ENCODE peak calls at places on chromosomes 1 and 21, in four cellular contexts. J, Q, I and N are unnamed samples.

GRCh38 chr21:38422067-38422466 is 76.2 kb downstream of the ERG start:
- DNase-seq in I (no peak), Q (no peak), J (no peak), N (no peak)

GRCh38 chr1:90357980-90358379 is 359.1 kb downstream of the BARHL2 start:
- DNase-seq in J (no peak), I (no peak), Q (no peak), N (no peak)

GRCh38 chr1:247385283-247385682 is 30.7 kb upstream of the NLRP3 start:
- DNase-seq in J (peak), I (no peak), Q (no peak), N (no peak)

GRCh38 chr21:17780539-17780938 is 38.6 kb downstream of the C21orf91 start:
- DNase-seq in J (no peak), I (peak), Q (no peak), N (no peak)

GRCh38 chr1:193733674-193734073 is 547.3 kb upstream of the B3GALT2 start:
- DNase-seq in I (no peak), J (no peak), Q (no peak), N (no peak)

GRCh38 chr1:244354810-244355278 is 96.9 kb downstream of the ADSS2 start:
- DNase-seq in I (no peak), Q (no peak), J (peak), N (no peak)

GRCh38 chr1:243459059-243459458 is 203.2 kb downstream of the SDCCAG8 start:
- DNase-seq in J (no peak), I (no peak), Q (no peak), N (no peak)

GRCh38 chr1:17137441-17137840 is 18.2 kb upstream of the PADI2 start:
- DNase-seq in I (peak), Q (no peak), J (no peak), N (no peak)

GRCh38 chr1:147504801-147505303 is 36.4 kb upstream of the BCL9 start:
- DNase-seq in J (peak), Q (no peak), I (peak), N (peak)

GRCh38 chr1:55519937-55520683 is 304.9 kb upstream of the USP24 start:
- DNase-seq in J (peak), Q (no peak), I (no peak), N (no peak)

GRCh38 chr1:58477390-58477789 is 69.1 kb downstream of the OMA1 start:
- DNase-seq in Q (no peak), I (peak), J (no peak), N (no peak)

GRCh38 chr1:60126733-60127132 is 53.2 kb upstream of the C1orf87 start:
- DNase-seq in J (no peak), I (peak), Q (no peak), N (no peak)

GRCh38 chr1:40391688-40392145 is 18.2 kb downstream of the SMAP2 start:
- DNase-seq in J (no peak), Q (no peak), I (no peak), N (no peak)

GRCh38 chr1:228842094-228842775 is 107.0 kb downstream of the RHOU start:
- DNase-seq in J (peak), Q (no peak), I (peak), N (no peak)

GRCh38 chr1:228845101-228845500 is 109.8 kb downstream of the RHOU start:
- DNase-seq in Q (no peak), J (no peak), I (no peak), N (no peak)

GRCh38 chr1:228838717-228839500 is 103.6 kb downstream of the RHOU start:
- DNase-seq in Q (no peak), J (peak), I (no peak), N (no peak)

GRCh38 chr1:228839656-228840055 is 104.4 kb downstream of the RHOU start:
- DNase-seq in Q (no peak), I (no peak), J (no peak), N (no peak)

GRCh38 chr1:228841632-228842031 is 106.4 kb downstream of the RHOU start:
- DNase-seq in Q (no peak), J (no peak), I (no peak), N (no peak)
- H3K56ac ChIP-seq in Q (no peak), J (no peak), I (no peak), N (no peak)

GRCh38 chr1:248873409-248873992 is 14.6 kb upstream of the ZNF692 start:
- DNase-seq in I (peak), J (peak), Q (peak), N (peak)

GRCh38 chr1:248871837-248872401 is 13.0 kb upstream of the ZNF692 start:
- DNase-seq in I (peak), J (no peak), Q (no peak), N (no peak)

GRCh38 chr1:248872752-248873408 is 14.0 kb upstream of the ZNF692 start:
- DNase-seq in Q (no peak), J (peak), I (peak), N (peak)

DNA sequence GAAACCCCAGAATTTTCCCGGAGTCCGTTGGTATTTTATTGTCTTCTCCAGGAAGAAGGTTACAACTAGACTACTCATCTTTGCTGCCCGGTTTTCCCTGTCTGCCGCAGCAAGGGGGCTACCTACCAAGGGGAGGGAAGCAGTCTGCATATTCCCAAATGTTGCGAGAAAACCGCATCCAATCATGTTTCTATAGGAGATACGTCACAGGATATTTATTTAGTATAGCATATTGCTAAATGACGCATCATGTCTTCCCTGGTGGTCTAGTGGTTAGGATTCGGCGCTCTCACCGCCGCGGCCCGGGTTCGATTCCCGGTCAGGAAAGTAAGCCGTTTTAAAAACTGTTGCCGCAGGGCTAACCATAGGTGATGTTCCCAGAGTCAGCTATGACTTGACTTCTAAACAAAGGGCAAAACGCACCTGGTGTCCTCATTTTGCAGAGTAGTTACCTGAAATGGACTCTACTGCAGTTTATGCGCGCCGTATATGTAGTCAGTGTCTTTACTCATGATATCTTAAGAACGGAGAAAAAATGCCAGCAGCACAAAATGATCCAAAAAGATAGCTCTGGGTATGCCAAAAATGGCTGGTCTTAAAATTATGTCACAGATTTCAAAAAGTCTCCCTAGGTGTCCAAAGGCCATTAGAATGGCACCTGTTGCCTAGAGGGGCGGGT is 15.2 kb upstream of the ZNF692 start:
- DNase-seq in I (peak), J (no peak), Q (no peak), N (peak)
- H3K56ac ChIP-seq in I (peak), J (no peak), Q (no peak), N (no peak)

GRCh38 chr1:229980009-229980408 is 87.0 kb upstream of the GALNT2 start:
- DNase-seq in I (no peak), J (no peak), Q (no peak), N (no peak)
- H3K56ac ChIP-seq in I (no peak), J (no peak), Q (no peak), N (no peak)

DNA sequence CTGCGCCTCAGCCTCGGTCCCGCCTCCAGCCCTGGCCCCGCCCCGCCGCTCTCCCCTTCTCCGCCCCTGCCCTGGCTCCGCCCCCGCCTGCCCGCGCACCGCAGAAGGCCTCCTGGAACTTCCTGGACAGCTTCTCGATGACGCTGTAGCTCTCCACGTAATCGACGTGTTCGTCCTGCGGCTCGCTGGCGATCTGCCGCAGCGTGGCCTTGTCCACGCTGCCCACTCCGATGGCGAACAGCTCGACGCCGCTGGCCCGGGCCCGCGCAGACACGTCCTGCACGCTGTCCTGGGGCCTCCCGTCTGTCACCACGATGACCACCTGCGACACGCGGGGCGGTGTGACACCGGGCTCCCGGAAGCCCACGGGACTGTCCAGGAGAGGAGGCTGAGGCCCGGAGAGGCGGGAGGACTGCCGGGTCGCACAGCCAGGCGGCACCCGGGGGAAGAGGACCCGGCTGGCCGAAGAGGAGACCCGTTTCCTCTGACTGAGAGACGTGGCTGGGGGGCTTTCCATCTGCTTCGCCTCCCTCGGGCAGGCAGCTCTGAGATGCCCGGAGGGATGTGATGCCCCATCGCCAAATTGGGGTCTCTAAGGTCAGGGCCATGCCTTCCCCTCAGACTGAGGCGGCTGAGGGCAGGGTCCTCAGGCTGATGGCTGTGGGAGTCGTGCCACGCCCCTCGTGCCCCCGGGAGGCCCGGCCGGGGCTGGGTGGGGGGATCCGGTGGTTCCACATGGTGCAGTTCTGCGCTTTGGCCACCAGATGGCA is 4.6 kb downstream of the MATN1 start:
- DNase-seq in Q (no peak), J (peak), I (peak), N (peak)
- H3K56ac ChIP-seq in Q (no peak), J (no peak), I (peak), N (no peak)

DNA sequence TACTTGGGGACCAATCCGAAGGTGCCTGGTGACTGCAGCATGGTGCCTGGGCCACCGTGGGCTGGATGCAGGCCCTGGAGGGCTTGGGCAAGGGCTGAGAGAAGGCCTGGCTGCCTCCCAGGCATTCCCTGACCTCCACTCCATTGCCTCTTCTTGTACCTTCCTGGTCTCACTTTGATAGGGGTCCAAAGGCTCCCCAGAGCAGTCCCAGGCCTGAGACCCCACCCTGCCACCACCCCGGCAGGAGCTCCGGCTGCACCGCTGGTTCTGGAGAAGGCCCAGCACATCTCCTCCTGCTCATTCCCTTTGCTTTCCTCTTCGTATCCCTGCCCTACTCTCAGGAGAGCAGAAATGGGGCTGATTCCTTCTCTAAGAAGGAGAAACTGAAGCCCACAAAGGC is 133.3 kb upstream of the IPO9 start:
- DNase-seq in I (no peak), J (no peak), Q (no peak), N (no peak)
- H3K56ac ChIP-seq in I (no peak), J (no peak), Q (no peak), N (no peak)

GRCh38 chr1:231660198-231660597 is 33.6 kb downstream of the DISC1 start:
- DNase-seq in Q (no peak), I (no peak), J (no peak), N (no peak)
- H3K56ac ChIP-seq in Q (no peak), I (no peak), J (no peak), N (no peak)

DNA sequence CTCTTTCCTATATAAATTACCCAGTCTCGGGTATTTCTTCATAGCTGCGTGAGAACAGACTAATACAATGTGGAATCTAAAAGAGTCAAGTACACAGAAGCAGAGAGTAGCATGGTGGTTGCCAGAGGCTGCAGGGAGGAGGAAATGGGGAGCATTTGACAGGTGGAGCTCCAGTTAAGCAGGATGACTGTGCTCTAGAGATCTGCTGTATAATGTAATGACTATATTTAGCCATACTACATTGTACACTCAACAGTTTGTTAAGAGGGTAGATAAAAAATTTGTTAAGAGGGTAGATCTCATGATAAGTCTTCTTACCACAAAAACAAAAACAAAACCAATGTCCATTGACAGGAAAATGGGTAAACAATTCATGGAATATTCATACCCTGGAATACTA is 82.1 kb downstream of the MT1HL1 start:
- DNase-seq in J (no peak), I (no peak), Q (no peak), N (no peak)
- H3K56ac ChIP-seq in J (no peak), I (no peak), Q (no peak), N (no peak)

GRCh38 chr1:3226191-3226590 is 157.2 kb downstream of the PRDM16 start:
- DNase-seq in Q (no peak), I (no peak), J (no peak), N (no peak)
- H3K56ac ChIP-seq in Q (no peak), I (no peak), J (no peak), N (no peak)

GRCh38 chr1:164949758-164950452 is 390.9 kb downstream of the PBX1 start:
- DNase-seq in Q (no peak), I (no peak), J (no peak), N (no peak)
- H3K56ac ChIP-seq in Q (no peak), I (no peak), J (no peak), N (no peak)